ENCODE peak calls at places on chromosomes 11 and 22, in five cellular contexts. J is CD8-positive, alpha-beta memory T cell; B is psoas muscle; K is B cell; X is transverse colon. M is an unnamed sample.

GRCh38 chr11:101439488-101439887 is 144.3 kb downstream of the TRPC6 start:
- DNase-seq in J (no peak), B (no peak), K (no peak), X (no peak), M (no peak)

GRCh38 chr11:118343981-118344521 is at the start of gene CD3G:
- DNase-seq in J (peak; percentile 40), B (no peak), K (no peak), X (peak; percentile 32), M (peak; percentile 58)

GRCh38 chr11:92453055-92453454 is 228.4 kb downstream of the FAT3 start:
- DNase-seq in J (no peak), B (no peak), K (no peak), X (no peak), M (no peak)

GRCh38 chr22:35526333-35526979 is 14.2 kb upstream of the RASD2 start:
- DNase-seq in J (no peak), B (no peak), K (no peak), X (no peak), M (no peak)

GRCh38 chr11:6203327-6203726 is 2.0 kb upstream of the C11orf42 start:
- DNase-seq in J (peak; percentile 10), B (no peak), K (no peak), X (no peak), M (peak; percentile 31)

GRCh38 chr22:47155131-47155885 is 392.9 kb downstream of the TBC1D22A start:
- DNase-seq in J (no peak), B (no peak), K (no peak), X (no peak), M (no peak)

GRCh38 chr11:32229566-32230240 is 138.8 kb downstream of the RCN1 start:
- DNase-seq in J (no peak), B (no peak), K (no peak), X (no peak), M (no peak)

GRCh38 chr22:50184004-50184461 is 1.7 kb upstream of the TRABD start:
- DNase-seq in J (no peak), B (peak; percentile 80), K (no peak), X (peak; percentile 75), M (no peak)

GRCh38 chr11:97419729-97420128 is 1029.9 kb downstream of the JRKL start:
- DNase-seq in J (no peak), B (no peak), K (no peak), X (no peak), M (no peak)

GRCh38 chr11:123264431-123264780 is 69.4 kb upstream of the CLMP start:
- DNase-seq in J (no peak), B (no peak), K (no peak), X (no peak), M (no peak)

GRCh38 chr11:114163231-114163631 is 103.7 kb downstream of the ZBTB16 start:
- DNase-seq in J (no peak), B (peak; percentile 87), K (no peak), X (no peak), M (no peak)

GRCh38 chr11:9250139-9250582 is 15.0 kb downstream of the DENND5A start:
- DNase-seq in J (no peak), B (no peak), K (no peak), X (no peak), M (no peak)

GRCh38 chr11:66851698-66852465 is 5.0 kb upstream of the LRFN4 start:
- DNase-seq in J (no peak), B (peak; percentile 39), K (peak; percentile 54), X (peak; percentile 8), M (no peak)

GRCh38 chr11:110818032-110818687 is 105.9 kb upstream of the ARHGAP20 start:
- DNase-seq in J (no peak), B (no peak), K (no peak), X (no peak), M (no peak)

GRCh38 chr11:93513763-93514162 is 29.4 kb downstream of the SMCO4 start:
- DNase-seq in J (no peak), B (no peak), K (no peak), X (no peak), M (no peak)

GRCh38 chr11:104043678-104044239 is 7.3 kb downstream of the DDI1 start:
- DNase-seq in J (no peak), B (no peak), K (no peak), X (no peak), M (no peak)

GRCh38 chr22:45997077-45997774 is 20.3 kb upstream of the WNT7B start:
- DNase-seq in J (no peak), B (peak; percentile 96), K (no peak), X (peak; percentile 79), M (no peak)

GRCh38 chr22:31173386-31174145 is 13.6 kb downstream of the RNF185 start:
- DNase-seq in J (no peak), B (no peak), K (no peak), X (no peak), M (no peak)

GRCh38 chr11:118016094-118016493 is 29.9 kb downstream of the IL10RA start:
- DNase-seq in J (no peak), B (no peak), K (no peak), X (no peak), M (no peak)

GRCh38 chr11:77038029-77038824 is 4.0 kb downstream of the B3GNT6 start:
- DNase-seq in J (no peak), B (no peak), K (no peak), X (no peak), M (no peak)

GRCh38 chr11:17171916-17172315 is 35.9 kb downstream of the PIK3C2A start:
- DNase-seq in J (no peak), B (no peak), K (no peak), X (no peak), M (no peak)

GRCh38 chr11:46513934-46514342 is 79.9 kb downstream of the AMBRA1 start:
- DNase-seq in J (no peak), B (peak; percentile 53), K (no peak), X (peak; percentile 39), M (no peak)

GRCh38 chr11:31643831-31644230 is 134.3 kb downstream of the ELP4 start:
- DNase-seq in J (no peak), B (no peak), K (no peak), X (no peak), M (no peak)

GRCh38 chr11:109794501-109794900 is 298.7 kb upstream of the ZC3H12C start:
- DNase-seq in J (no peak), B (no peak), K (no peak), X (no peak), M (no peak)

GRCh38 chr11:93498099-93499040 is 44.8 kb downstream of the SMCO4 start:
- DNase-seq in J (no peak), B (no peak), K (no peak), X (no peak), M (no peak)

GRCh38 chr11:2298795-2299747 is 2.6 kb downstream of the C11orf21 start:
- DNase-seq in J (no peak), B (peak; percentile 44), K (no peak), X (peak; percentile 44), M (peak; percentile 3)

GRCh38 chr11:4095509-4096230 is 1.1 kb downstream of the RRM1 start:
- DNase-seq in J (no peak), B (no peak), K (peak; percentile 13), X (no peak), M (no peak)

GRCh38 chr11:66595245-66595904 is 2.4 kb downstream of the CCS start:
- DNase-seq in J (no peak), B (no peak), K (no peak), X (peak; percentile 42), M (no peak)

M was measured in effector memory CD8-positive, alpha-beta T cell.